ENCODE peak calls at places on chromosomes 1 and 21, in six cellular contexts. One of them, this sample, is unnamed.

GRCh38 chr1:3598051-3598471 is 13.2 kb downstream of the MEGF6 start:
- DNase-seq in ovary: peak; percentile 50
- DNase-seq in endodermal cell: peak; percentile 62
- DNase-seq in GM06990: no peak
- DNase-seq in IMR-90: no peak
- DNase-seq in tibial artery: no peak
- DNase-seq in this sample: no peak

GRCh38 chr1:168234846-168235547 is 9.2 kb downstream of the SFT2D2 start:
- DNase-seq in endodermal cell: peak; percentile 80
- DNase-seq in ovary: no peak
- DNase-seq in tibial artery: no peak
- DNase-seq in GM06990: no peak
- DNase-seq in IMR-90: peak; percentile 43
- DNase-seq in this sample: peak; percentile 23

GRCh38 chr21:25361097-25361496 is 246.2 kb downstream of the MRPL39 start:
- DNase-seq in IMR-90: no peak
- DNase-seq in GM06990: no peak
- DNase-seq in ovary: no peak
- DNase-seq in tibial artery: no peak
- DNase-seq in endodermal cell: peak; percentile 51
- DNase-seq in this sample: no peak

GRCh38 chr1:100597069-100597741 is 59.3 kb downstream of the GPR88 start:
- DNase-seq in endodermal cell: no peak
- DNase-seq in ovary: no peak
- DNase-seq in GM06990: no peak
- DNase-seq in tibial artery: no peak
- DNase-seq in IMR-90: peak; percentile 90
- DNase-seq in this sample: no peak

GRCh38 chr21:45555557-45556301 is 13.5 kb upstream of the SLC19A1 start:
- DNase-seq in endodermal cell: peak; percentile 96
- DNase-seq in GM06990: no peak
- DNase-seq in ovary: peak; percentile 74
- DNase-seq in IMR-90: peak; percentile 86
- DNase-seq in tibial artery: peak; percentile 54
- DNase-seq in this sample: peak; percentile 98

GRCh38 chr1:91797164-91797563 is 88.8 kb downstream of the TGFBR3 start:
- DNase-seq in endodermal cell: no peak
- DNase-seq in ovary: no peak
- DNase-seq in GM06990: no peak
- DNase-seq in tibial artery: no peak
- DNase-seq in IMR-90: no peak
- DNase-seq in this sample: no peak

GRCh38 chr1:8349961-8350360 is 32.0 kb downstream of the SLC45A1 start:
- DNase-seq in IMR-90: no peak
- DNase-seq in ovary: peak; percentile 68
- DNase-seq in endodermal cell: peak; percentile 65
- DNase-seq in tibial artery: peak; percentile 51
- DNase-seq in GM06990: no peak
- DNase-seq in this sample: no peak

GRCh38 chr1:47331875-47332274 is 1.7 kb upstream of the CMPK1 start:
- DNase-seq in IMR-90: no peak
- DNase-seq in GM06990: no peak
- DNase-seq in ovary: no peak
- DNase-seq in endodermal cell: no peak
- DNase-seq in tibial artery: no peak
- DNase-seq in this sample: no peak

GRCh38 chr1:66197785-66198184 is 336.2 kb upstream of the SGIP1 start:
- DNase-seq in endodermal cell: no peak
- DNase-seq in IMR-90: no peak
- DNase-seq in GM06990: no peak
- DNase-seq in tibial artery: no peak
- DNase-seq in ovary: no peak
- DNase-seq in this sample: no peak

GRCh38 chr1:74570797-74571492 is 58.5 kb upstream of the LRRC53 start:
- DNase-seq in IMR-90: no peak
- DNase-seq in tibial artery: no peak
- DNase-seq in GM06990: no peak
- DNase-seq in endodermal cell: peak; percentile 53
- DNase-seq in ovary: no peak
- DNase-seq in this sample: peak; percentile 61

GRCh38 chr1:218646288-218646687 is 301.2 kb downstream of the TGFB2 start:
- DNase-seq in endodermal cell: no peak
- DNase-seq in IMR-90: no peak
- DNase-seq in GM06990: no peak
- DNase-seq in tibial artery: no peak
- DNase-seq in ovary: no peak
- DNase-seq in this sample: no peak

GRCh38 chr1:38076455-38076854 is 29.9 kb upstream of the POU3F1 start:
- DNase-seq in endodermal cell: no peak
- DNase-seq in IMR-90: no peak
- DNase-seq in GM06990: no peak
- DNase-seq in ovary: no peak
- DNase-seq in tibial artery: no peak
- DNase-seq in this sample: no peak

GRCh38 chr21:17270234-17270633 is 242.6 kb upstream of the CXADR start:
- DNase-seq in IMR-90: peak; percentile 31
- DNase-seq in GM06990: no peak
- DNase-seq in ovary: peak; percentile 68
- DNase-seq in endodermal cell: no peak
- DNase-seq in tibial artery: peak; percentile 51
- DNase-seq in this sample: no peak

GRCh38 chr21:45461806-45462341 is 56.9 kb downstream of the COL18A1 start:
- DNase-seq in endodermal cell: no peak
- DNase-seq in tibial artery: no peak
- DNase-seq in ovary: no peak
- DNase-seq in IMR-90: no peak
- DNase-seq in GM06990: no peak
- DNase-seq in this sample: no peak

GRCh38 chr1:33494929-33495328 is 22.5 kb downstream of the ZSCAN20 start:
- DNase-seq in IMR-90: no peak
- DNase-seq in GM06990: no peak
- DNase-seq in endodermal cell: no peak
- DNase-seq in tibial artery: no peak
- DNase-seq in ovary: no peak
- DNase-seq in this sample: no peak

GRCh38 chr1:180157576-180158057 is 2.9 kb downstream of the QSOX1 start:
- DNase-seq in GM06990: no peak
- DNase-seq in ovary: no peak
- DNase-seq in IMR-90: no peak
- DNase-seq in tibial artery: no peak
- DNase-seq in endodermal cell: no peak
- DNase-seq in this sample: no peak

GRCh38 chr1:168422203-168422848 is 121.5 kb downstream of the XCL2 start:
- DNase-seq in GM06990: no peak
- DNase-seq in IMR-90: no peak
- DNase-seq in endodermal cell: peak; percentile 62
- DNase-seq in ovary: no peak
- DNase-seq in tibial artery: no peak
- DNase-seq in this sample: no peak

GRCh38 chr1:148362141-148362929 is 120.8 kb downstream of the PPIAL4G start:
- DNase-seq in endodermal cell: peak; percentile 91
- DNase-seq in IMR-90: peak; percentile 16
- DNase-seq in GM06990: no peak
- DNase-seq in tibial artery: no peak
- DNase-seq in ovary: no peak
- DNase-seq in this sample: no peak

GRCh38 chr1:111814642-111815041 is 58.9 kb downstream of the DDX20 start:
- DNase-seq in tibial artery: no peak
- DNase-seq in GM06990: no peak
- DNase-seq in ovary: no peak
- DNase-seq in IMR-90: no peak
- DNase-seq in endodermal cell: no peak
- DNase-seq in this sample: no peak

GRCh38 chr21:45080639-45081414 is 6.4 kb downstream of the ADARB1 start:
- DNase-seq in ovary: no peak
- DNase-seq in endodermal cell: peak; percentile 27
- DNase-seq in tibial artery: no peak
- DNase-seq in IMR-90: peak; percentile 66
- DNase-seq in GM06990: no peak
- DNase-seq in this sample: no peak

GRCh38 chr1:5348732-5349465 is 643.3 kb downstream of the NPHP4 start:
- DNase-seq in GM06990: no peak
- DNase-seq in ovary: no peak
- DNase-seq in tibial artery: no peak
- DNase-seq in IMR-90: no peak
- DNase-seq in endodermal cell: peak; percentile 17
- DNase-seq in this sample: no peak

GRCh38 chr1:207336559-207337467 is 15.3 kb downstream of the CD55 start:
- DNase-seq in GM06990: peak; percentile 44
- DNase-seq in IMR-90: peak; percentile 90
- DNase-seq in ovary: no peak
- DNase-seq in endodermal cell: no peak
- DNase-seq in tibial artery: no peak
- DNase-seq in this sample: no peak

GRCh38 chr1:246265481-246265880 is 241.6 kb downstream of the SMYD3 start:
- DNase-seq in ovary: no peak
- DNase-seq in GM06990: no peak
- DNase-seq in IMR-90: peak; percentile 23
- DNase-seq in tibial artery: no peak
- DNase-seq in endodermal cell: no peak
- DNase-seq in this sample: no peak
- TF ChIP-seq CTCF in ovary: no peak
- TF ChIP-seq CTCF in GM06990: no peak
- TF ChIP-seq CTCF in IMR-90: no peak
- TF ChIP-seq CTCF in tibial artery: no peak
- TF ChIP-seq CTCF in endodermal cell: no peak
- TF ChIP-seq CTCF in this sample: no peak

GRCh38 chr1:228162286-228163003 is 3.2 kb upstream of the IBA57 start:
- DNase-seq in endodermal cell: peak; percentile 73
- DNase-seq in tibial artery: no peak
- DNase-seq in IMR-90: no peak
- DNase-seq in GM06990: no peak
- DNase-seq in ovary: no peak
- DNase-seq in this sample: peak; percentile 35

GRCh38 chr1:228163776-228164534 is 1.6 kb upstream of the IBA57 start:
- DNase-seq in tibial artery: no peak
- DNase-seq in endodermal cell: no peak
- DNase-seq in IMR-90: no peak
- DNase-seq in ovary: no peak
- DNase-seq in GM06990: peak; percentile 9
- DNase-seq in this sample: no peak

GRCh38 chr1:228164561-228165371 is 838 bp upstream of the IBA57 start:
- DNase-seq in ovary: peak; percentile 33
- DNase-seq in tibial artery: no peak
- DNase-seq in IMR-90: no peak
- DNase-seq in endodermal cell: no peak
- DNase-seq in GM06990: peak; percentile 10
- DNase-seq in this sample: no peak

GRCh38 chr1:228161866-228162265 is 3.7 kb upstream of the IBA57 start:
- DNase-seq in tibial artery: no peak
- DNase-seq in IMR-90: no peak
- DNase-seq in GM06990: no peak
- DNase-seq in endodermal cell: no peak
- DNase-seq in ovary: no peak
- DNase-seq in this sample: peak; percentile 89

DNA sequence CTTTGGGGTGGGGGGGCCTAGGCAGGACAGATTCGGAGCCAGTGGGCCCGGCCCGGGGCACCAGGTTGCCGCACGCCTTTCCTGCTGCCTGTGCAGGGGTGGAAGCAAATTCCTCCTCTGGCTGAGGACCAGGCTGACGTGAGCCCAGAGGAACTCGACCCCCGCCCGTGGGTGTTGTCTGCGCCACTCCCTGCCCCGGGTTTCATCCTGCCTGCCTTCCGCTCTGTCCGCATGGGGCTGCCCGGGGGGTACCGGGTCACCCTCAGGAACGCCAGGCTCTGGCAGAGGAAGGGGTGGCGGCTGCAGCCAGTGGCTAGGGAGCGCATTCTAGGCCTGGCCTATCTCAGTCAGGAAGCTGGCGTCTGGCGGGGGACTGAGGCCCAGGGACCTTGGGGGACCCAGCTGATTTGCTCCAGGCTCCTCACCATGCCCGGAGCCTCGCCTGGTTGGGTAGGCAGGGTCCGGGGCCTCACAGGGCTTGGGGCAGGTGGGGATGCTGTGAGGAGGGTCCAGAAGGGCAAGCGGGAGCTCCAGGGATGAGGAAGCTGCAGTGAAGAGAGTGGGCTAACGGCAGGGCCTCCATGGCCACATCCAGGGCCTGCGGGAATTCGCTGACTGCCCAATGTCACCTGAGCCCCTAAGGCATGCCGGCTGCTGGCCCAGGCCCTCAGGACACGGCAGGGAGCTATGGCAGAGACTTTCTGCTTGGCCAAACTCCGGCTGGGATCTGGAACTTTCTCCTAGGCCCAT is 2.4 kb upstream of the IBA57 start:
- DNase-seq in IMR-90: no peak
- DNase-seq in ovary: peak; percentile 63
- DNase-seq in GM06990: peak; percentile 5
- DNase-seq in tibial artery: no peak
- DNase-seq in endodermal cell: no peak
- DNase-seq in this sample: no peak
- H3K4me3 ChIP-seq in IMR-90: no peak overlapping the region
- H3K4me3 ChIP-seq in ovary: no peak overlapping the region
- H3K4me3 ChIP-seq in GM06990: no peak overlapping the region
- H3K4me3 ChIP-seq in tibial artery: no peak overlapping the region
- H3K4me3 ChIP-seq in endodermal cell: no peak overlapping the region
- H3K4me3 ChIP-seq in this sample: no peak overlapping the region

GRCh38 chr1:30195424-30196134 is 527.8 kb downstream of the MATN1 start:
- DNase-seq in ovary: no peak
- DNase-seq in endodermal cell: no peak
- DNase-seq in GM06990: no peak
- DNase-seq in IMR-90: no peak
- DNase-seq in tibial artery: no peak
- DNase-seq in this sample: no peak

GRCh38 chr1:30192969-30193630 is 530.3 kb downstream of the MATN1 start:
- DNase-seq in IMR-90: no peak
- DNase-seq in ovary: no peak
- DNase-seq in tibial artery: no peak
- DNase-seq in endodermal cell: no peak
- DNase-seq in GM06990: no peak
- DNase-seq in this sample: no peak

GRCh38 chr1:30196457-30196856 is 526.9 kb downstream of the MATN1 start:
- DNase-seq in ovary: no peak
- DNase-seq in GM06990: no peak
- DNase-seq in endodermal cell: no peak
- DNase-seq in IMR-90: no peak
- DNase-seq in tibial artery: no peak
- DNase-seq in this sample: no peak

GRCh38 chr1:30194046-30194619 is 529.3 kb downstream of the MATN1 start:
- DNase-seq in GM06990: no peak
- DNase-seq in endodermal cell: no peak
- DNase-seq in IMR-90: no peak
- DNase-seq in ovary: no peak
- DNase-seq in tibial artery: no peak
- DNase-seq in this sample: no peak

GRCh38 chr1:30194741-30195423 is 528.5 kb downstream of the MATN1 start:
- DNase-seq in tibial artery: no peak
- DNase-seq in ovary: no peak
- DNase-seq in endodermal cell: no peak
- DNase-seq in IMR-90: no peak
- DNase-seq in GM06990: no peak
- DNase-seq in this sample: no peak
- TF ChIP-seq CTCF in tibial artery: no peak
- TF ChIP-seq CTCF in ovary: no peak
- TF ChIP-seq CTCF in endodermal cell: no peak
- TF ChIP-seq CTCF in IMR-90: no peak
- TF ChIP-seq CTCF in GM06990: no peak
- TF ChIP-seq CTCF in this sample: no peak

GRCh38 chr1:149888999-149889289 is 10.4 kb upstream of the BOLA1 start:
- DNase-seq in tibial artery: no peak
- DNase-seq in IMR-90: peak; percentile 52
- DNase-seq in endodermal cell: no peak
- DNase-seq in GM06990: no peak
- DNase-seq in ovary: peak; percentile 66
- DNase-seq in this sample: peak; percentile 9
- H3K4me3 ChIP-seq in tibial artery: peak overlapping the region; percentile 85
- H3K4me3 ChIP-seq in IMR-90: peak overlapping the region; percentile 61
- H3K4me3 ChIP-seq in endodermal cell: peak overlapping the region; percentile 89
- H3K4me3 ChIP-seq in GM06990: peak overlapping the region; percentile 58
- H3K4me3 ChIP-seq in ovary: peak overlapping the region; percentile 60
- H3K4me3 ChIP-seq in this sample: peak overlapping the region; percentile 74